ENCODE peak calls at places on chromosome 11, in four cellular contexts. L, T, Q and Z are unnamed samples.
A peak's percentile ranks its signal among the peaks of the same experiment; 100 is the strongest.

GRCh38 chr11:130859896-130860295 is 56.4 kb downstream of the SNX19 start:
- DNase-seq in L (no peak), T (no peak), Q (no peak), Z (no peak)

GRCh38 chr11:61694971-61695706 is 14.9 kb downstream of the DAGLA start:
- DNase-seq in L (no peak), T (peak; percentile 44), Q (no peak), Z (no peak)

GRCh38 chr11:107924306-107924705 is 3.9 kb upstream of the RAB39A start:
- DNase-seq in L (no peak), T (no peak), Q (no peak), Z (no peak)

GRCh38 chr11:98130117-98130625 is 890.6 kb upstream of the CNTN5 start:
- DNase-seq in L (no peak), T (no peak), Q (no peak), Z (no peak)

GRCh38 chr11:118610773-118611432 is 3.5 kb downstream of the PHLDB1 start:
- DNase-seq in L (peak; percentile 95), T (peak; percentile 34), Q (peak; percentile 72), Z (peak; percentile 59)

GRCh38 chr11:76291576-76292526 is 85.5 kb upstream of the WNT11 start:
- DNase-seq in L (no peak), T (peak; percentile 43), Q (peak; percentile 31), Z (no peak)

GRCh38 chr11:96146765-96147164 is 196.2 kb downstream of the MAML2 start:
- DNase-seq in L (no peak), T (no peak), Q (no peak), Z (no peak)

GRCh38 chr11:57567210-57567511 is 311 bp downstream of the UBE2L6 start:
- DNase-seq in L (no peak), T (no peak), Q (no peak), Z (no peak)

GRCh38 chr11:128749986-128750385 is 56.1 kb downstream of the FLI1 start:
- DNase-seq in L (no peak), T (no peak), Q (no peak), Z (peak; percentile 66)

GRCh38 chr11:112355726-112356125 is 95.1 kb upstream of the PLET1 start:
- DNase-seq in L (peak; percentile 61), T (no peak), Q (peak; percentile 28), Z (peak; percentile 47)

GRCh38 chr11:96162816-96163499 is 180.0 kb downstream of the MAML2 start:
- DNase-seq in L (no peak), T (no peak), Q (no peak), Z (no peak)

GRCh38 chr11:4700436-4700820 is 2.8 kb upstream of the OR51E2 start:
- DNase-seq in L (no peak), T (no peak), Q (no peak), Z (no peak)

GRCh38 chr11:105092255-105093239 is 47.0 kb downstream of the CARD18 start:
- DNase-seq in L (no peak), T (no peak), Q (no peak), Z (no peak)

GRCh38 chr11:71338806-71339177 is 86.4 kb upstream of the SHANK2 start:
- DNase-seq in L (no peak), T (no peak), Q (no peak), Z (no peak)

GRCh38 chr11:13784848-13785247 is 116.4 kb downstream of the FAR1 start:
- DNase-seq in L (no peak), T (no peak), Q (no peak), Z (no peak)

GRCh38 chr11:77322506-77322905 is 21.0 kb upstream of the GDPD4 start:
- DNase-seq in L (no peak), T (no peak), Q (no peak), Z (no peak)

GRCh38 chr11:19370100-19370861 is 129.5 kb upstream of the E2F8 start:
- DNase-seq in L (no peak), T (no peak), Q (no peak), Z (no peak)

GRCh38 chr11:47995318-47995717 is 15.0 kb downstream of the PTPRJ start:
- DNase-seq in L (no peak), T (peak; percentile 74), Q (no peak), Z (no peak)

GRCh38 chr11:86955674-86956522 is 703 bp upstream of the FZD4 start:
- DNase-seq in L (peak; percentile 84), T (peak; percentile 88), Q (peak; percentile 90), Z (peak; percentile 81)

GRCh38 chr11:124934862-124935547 is 842 bp downstream of the HEPACAM start:
- DNase-seq in L (no peak), T (peak; percentile 78), Q (no peak), Z (no peak)

GRCh38 chr11:61985863-61986262 is 18.4 kb upstream of the FTH1 start:
- DNase-seq in L (no peak), T (no peak), Q (no peak), Z (no peak)

GRCh38 chr11:70660059-70660888 is 261.9 kb downstream of the CTTN start:
- DNase-seq in L (no peak), T (no peak), Q (no peak), Z (no peak)

GRCh38 chr11:124918950-124919349 is at the start of gene HEPN1:
- DNase-seq in L (no peak), T (no peak), Q (no peak), Z (no peak)

GRCh38 chr11:12224537-12224893 is 114.1 kb downstream of the MICAL2 start:
- DNase-seq in L (no peak), T (no peak), Q (no peak), Z (no peak)

GRCh38 chr11:121829159-121829643 is 286.8 kb downstream of the BLID start:
- DNase-seq in L (no peak), T (no peak), Q (no peak), Z (no peak)

GRCh38 chr11:11244470-11245080 is 108.5 kb downstream of the CSNK2A3 start:
- DNase-seq in L (no peak), T (no peak), Q (no peak), Z (no peak)

GRCh38 chr11:10080134-10080533 is 213.9 kb downstream of the SBF2 start:
- DNase-seq in L (no peak), T (no peak), Q (no peak), Z (no peak)

GRCh38 chr11:106389096-106389495 is 311.6 kb downstream of the AASDHPPT start:
- DNase-seq in L (no peak), T (no peak), Q (no peak), Z (no peak)

GRCh38 chr11:68150029-68150428 is 28.8 kb upstream of the CHKA start:
- DNase-seq in L (no peak), T (peak; percentile 46), Q (peak; percentile 48), Z (no peak)
- TF ChIP-seq ELF4 in L (no peak), T (no peak), Q (no peak), Z (no peak)

DNA sequence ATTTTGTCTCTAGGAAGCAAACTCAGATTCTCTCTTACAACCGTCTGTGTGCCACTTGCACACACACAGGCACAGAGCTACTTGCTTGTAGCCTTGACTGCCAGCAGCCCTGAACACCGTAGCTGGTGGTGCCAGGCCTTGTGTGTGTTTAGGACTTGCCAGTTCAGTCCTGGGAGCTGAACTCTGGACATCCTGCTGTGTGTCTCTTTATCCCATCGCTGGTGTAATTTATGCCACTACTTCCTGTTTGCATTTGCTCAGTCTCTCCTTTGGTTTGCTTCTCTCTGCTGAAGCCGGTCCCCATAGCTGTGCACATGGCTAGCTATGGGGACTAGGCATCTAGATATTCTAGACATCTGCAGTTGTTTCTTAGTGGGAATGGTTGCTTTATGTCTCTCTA is 24.0 kb downstream of the MARK2 start:
- DNase-seq in L (no peak), T (peak; percentile 89), Q (no peak), Z (no peak)
- TF ChIP-seq ELF4 in L (no peak), T (no peak), Q (no peak), Z (no peak)

GRCh38 chr11:46741600-46742484 is 22.8 kb downstream of the F2 start:
- DNase-seq in L (no peak), T (no peak), Q (no peak), Z (no peak)
- TF ChIP-seq ELF4 in L (no peak), T (no peak), Q (no peak), Z (no peak)

GRCh38 chr11:110015695-110016094 is 77.5 kb upstream of the ZC3H12C start:
- DNase-seq in L (no peak), T (no peak), Q (no peak), Z (no peak)
- TF ChIP-seq ELF4 in L (no peak), T (no peak), Q (no peak), Z (no peak)

GRCh38 chr11:65722261-65722660 is 1.7 kb upstream of the RNASEH2C start:
- DNase-seq in L (no peak), T (no peak), Q (no peak), Z (no peak)
- TF ChIP-seq ELF4 in L (no peak), T (no peak), Q (no peak), Z (no peak)

DNA sequence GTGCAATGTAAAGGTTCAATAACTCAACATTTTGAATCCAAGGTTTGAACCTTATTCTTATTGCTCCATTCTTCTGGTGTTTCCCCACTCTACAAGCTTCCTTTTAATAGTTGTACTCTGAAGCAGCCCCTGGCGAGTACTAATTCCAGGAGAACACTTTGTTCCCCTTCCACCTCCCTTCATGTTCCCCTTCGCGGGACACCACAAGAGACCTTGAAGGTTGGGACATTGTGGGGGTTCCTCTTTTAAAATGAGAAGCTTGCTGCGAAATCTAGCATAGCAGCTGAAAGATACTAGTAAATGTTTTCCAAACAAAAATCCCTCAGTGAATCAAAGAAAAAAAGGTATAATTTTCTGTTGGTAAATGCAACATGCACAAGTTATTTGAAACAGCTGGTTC is 626.3 kb upstream of the LRRC4C start:
- DNase-seq in L (no peak), T (no peak), Q (no peak), Z (no peak)
- TF ChIP-seq ELF4 in L (no peak), T (no peak), Q (no peak), Z (no peak)

GRCh38 chr11:67397986-67398660 is 3.5 kb downstream of the PPP1CA start:
- DNase-seq in L (no peak), T (no peak), Q (no peak), Z (no peak)
- TF ChIP-seq ELF4 in L (no peak), T (no peak), Q (no peak), Z (no peak)

DNA sequence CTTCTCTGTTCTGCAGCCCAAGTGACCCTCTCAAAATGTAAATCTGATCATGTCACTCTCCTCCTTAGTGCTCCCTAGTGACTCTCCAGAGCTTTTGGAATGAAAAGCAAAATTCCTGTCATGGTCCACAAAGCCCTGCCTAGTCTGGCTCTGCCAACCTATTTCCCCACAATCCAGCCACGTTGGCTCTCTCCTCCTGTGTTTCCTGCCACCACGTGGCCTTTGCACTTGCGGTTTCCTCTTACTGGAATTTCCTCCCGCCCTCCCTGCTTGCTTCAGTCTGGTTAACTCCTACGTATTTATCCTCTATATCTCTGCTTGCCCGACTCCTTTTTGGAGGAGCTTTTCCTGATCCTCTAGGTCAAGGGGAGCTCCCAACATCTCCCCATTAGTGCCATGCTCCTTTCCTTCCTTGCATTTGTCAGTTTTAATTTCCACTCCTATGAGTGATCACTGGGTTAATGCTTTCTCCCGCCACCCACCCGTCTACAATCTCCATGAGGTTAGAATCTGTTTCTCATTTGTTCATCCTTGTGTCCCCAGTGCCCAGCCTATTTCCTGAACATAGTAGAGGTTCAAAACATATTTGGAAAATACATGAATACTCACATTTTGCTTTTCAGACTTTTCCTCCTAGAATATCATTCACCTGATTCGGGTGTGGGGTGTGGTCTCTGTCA is 11.5 kb downstream of the NNMT start:
- DNase-seq in L (no peak), T (peak; percentile 23), Q (no peak), Z (no peak)
- TF ChIP-seq ELF4 in L (no peak), T (no peak), Q (no peak), Z (no peak)